ENCODE peak calls at places on chromosomes 16 and 17, in six cellular contexts. X is neuronal stem cell, D is IMR-90, C is H9, L is mesenchymal stem cell, J is H1. Z is an unnamed sample.
A peak's percentile ranks its signal among the peaks of the same experiment; 100 is the strongest.

GRCh38 chr17:14910916-14911315 is 354.2 kb downstream of the PMP22 start:
- DNase-seq in X (no peak), D (no peak), C (no peak), L (no peak), J (no peak), Z (no peak)

GRCh38 chr17:14200354-14200753 is 36.3 kb downstream of the CDRT15 start:
- DNase-seq in X (no peak), D (no peak), C (no peak), L (no peak), J (no peak), Z (no peak)

GRCh38 chr16:15946257-15947044 is 3.0 kb upstream of the ABCC1 start:
- DNase-seq in X (no peak), D (peak; percentile 91), C (no peak), L (peak; percentile 68), J (no peak), Z (no peak)

GRCh38 chr17:44910231-44911106 is 4.8 kb downstream of the GFAP start:
- DNase-seq in X (no peak), D (no peak), C (no peak), L (no peak), J (no peak), Z (no peak)

GRCh38 chr17:13885550-13885949 is 183.8 kb upstream of the COX10 start:
- DNase-seq in X (no peak), D (no peak), C (no peak), L (no peak), J (no peak), Z (no peak)

GRCh38 chr16:81796585-81797346 is 17.7 kb downstream of the PLCG2 start:
- DNase-seq in X (no peak), D (no peak), C (no peak), L (no peak), J (no peak), Z (peak; percentile 7)

GRCh38 chr17:73748521-73748920 is 104.3 kb upstream of the SDK2 start:
- DNase-seq in X (no peak), D (no peak), C (no peak), L (no peak), J (no peak), Z (no peak)

GRCh38 chr16:88009566-88010342 is 58.5 kb downstream of the BANP start:
- DNase-seq in X (no peak), D (peak; percentile 20), C (no peak), L (no peak), J (no peak), Z (no peak)

GRCh38 chr16:67404740-67405226 is 11.5 kb upstream of the TPPP3 start:
- DNase-seq in X (no peak), D (no peak), C (no peak), L (no peak), J (no peak), Z (peak; percentile 99)

GRCh38 chr16:2244301-2244700 is 7.1 kb downstream of the ECI1 start:
- DNase-seq in X (no peak), D (no peak), C (peak; percentile 60), L (no peak), J (no peak), Z (no peak)

GRCh38 chr17:34820166-34820920 is 140.9 kb downstream of the CCT6B start:
- DNase-seq in X (no peak), D (no peak), C (peak; percentile 59), L (no peak), J (no peak), Z (no peak)

GRCh38 chr17:73342057-73342522 is 30.3 kb upstream of the CDC42EP4 start:
- DNase-seq in X (peak; percentile 78), D (peak; percentile 88), C (peak; percentile 96), L (peak; percentile 85), J (peak; percentile 70), Z (no peak)

GRCh38 chr17:27469256-27469655 is 13.0 kb downstream of the KSR1 start:
- DNase-seq in X (no peak), D (no peak), C (no peak), L (no peak), J (no peak), Z (no peak)

GRCh38 chr17:62653831-62654829 is 26.7 kb downstream of the MRC2 start:
- DNase-seq in X (peak; percentile 36), D (peak; percentile 38), C (no peak), L (peak; percentile 77), J (no peak), Z (peak; percentile 64)

GRCh38 chr17:33674685-33675084 is 381.6 kb upstream of the ASIC2 start:
- DNase-seq in X (peak; percentile 65), D (peak; percentile 55), C (peak; percentile 82), L (peak; percentile 64), J (peak; percentile 17), Z (peak; percentile 81)

GRCh38 chr16:83806721-83807120 is 1.1 kb upstream of the HSBP1 start:
- DNase-seq in X (no peak), D (no peak), C (no peak), L (no peak), J (no peak), Z (no peak)

GRCh38 chr16:9260665-9261064 is 169.2 kb downstream of the HAPSTR1 start:
- DNase-seq in X (no peak), D (no peak), C (no peak), L (no peak), J (no peak), Z (peak; percentile 5)

GRCh38 chr16:51302042-51302441 is 151.0 kb upstream of the SALL1 start:
- DNase-seq in X (no peak), D (no peak), C (no peak), L (no peak), J (no peak), Z (no peak)
- H3K14ac ChIP-seq in X (no peak overlapping the region), D (no peak overlapping the region), C (no peak overlapping the region), L (no peak overlapping the region), J (no peak overlapping the region), Z (no peak overlapping the region)

GRCh38 chr17:78343099-78343432 is 16.8 kb downstream of the SOCS3 start:
- DNase-seq in X (no peak), D (peak; percentile 87), C (peak; percentile 75), L (peak; percentile 93), J (no peak), Z (peak; percentile 47)

GRCh38 chr17:78344666-78345065 is 15.2 kb downstream of the SOCS3 start:
- DNase-seq in X (no peak), D (no peak), C (peak; percentile 28), L (no peak), J (no peak), Z (peak; percentile 97)

GRCh38 chr17:78345172-78345571 is 14.7 kb downstream of the SOCS3 start:
- DNase-seq in X (no peak), D (no peak), C (peak; percentile 39), L (no peak), J (no peak), Z (no peak)

GRCh38 chr17:78342438-78343098 is 17.3 kb downstream of the SOCS3 start:
- DNase-seq in X (no peak), D (peak; percentile 88), C (peak; percentile 59), L (peak; percentile 85), J (no peak), Z (peak; percentile 94)

DNA sequence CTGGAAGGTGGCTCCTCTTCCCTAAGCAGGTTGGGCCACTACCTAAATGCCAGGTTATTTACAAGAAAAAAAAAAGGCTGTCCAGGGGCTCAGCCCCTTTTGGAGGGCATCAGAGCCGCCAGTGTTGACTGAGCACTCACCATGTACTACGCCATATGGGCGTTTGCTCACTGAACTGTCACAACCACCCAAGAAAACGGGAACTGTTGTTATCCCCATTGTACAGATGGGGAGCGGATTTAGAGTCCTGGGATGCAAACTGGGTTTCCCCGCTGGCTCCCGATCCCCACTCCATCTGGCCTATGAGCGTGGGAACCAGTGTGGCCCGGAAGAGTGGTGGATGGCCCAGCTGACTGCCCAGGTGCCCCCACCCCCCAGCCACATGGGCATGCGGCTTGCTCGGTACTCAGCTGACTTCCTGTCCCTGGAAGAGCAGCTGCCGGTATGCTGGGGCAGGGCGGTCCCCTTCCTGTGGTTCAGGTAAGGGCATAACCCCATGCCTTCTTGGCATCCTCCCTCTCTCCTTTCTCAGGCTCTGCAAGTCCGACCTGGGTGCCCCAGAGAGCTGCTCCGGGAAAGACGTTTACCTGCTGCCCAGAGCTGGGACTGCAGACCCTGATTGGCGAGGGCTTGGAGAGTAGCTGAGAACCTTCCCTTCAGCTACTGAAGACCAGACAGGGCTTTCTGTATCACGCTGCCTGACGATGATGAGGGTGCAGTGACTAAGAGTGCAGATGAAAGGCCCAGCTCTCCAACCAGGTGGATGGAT is 16.3 kb downstream of the SOCS3 start:
- DNase-seq in X (no peak), D (no peak), C (peak; percentile 59), L (no peak), J (no peak), Z (peak; percentile 80)
- H3K27ac ChIP-seq in X (no peak overlapping the region), D (peak overlapping the region; percentile 99), C (no peak overlapping the region), L (peak overlapping the region; percentile 96), J (no peak overlapping the region), Z (no peak overlapping the region)

DNA sequence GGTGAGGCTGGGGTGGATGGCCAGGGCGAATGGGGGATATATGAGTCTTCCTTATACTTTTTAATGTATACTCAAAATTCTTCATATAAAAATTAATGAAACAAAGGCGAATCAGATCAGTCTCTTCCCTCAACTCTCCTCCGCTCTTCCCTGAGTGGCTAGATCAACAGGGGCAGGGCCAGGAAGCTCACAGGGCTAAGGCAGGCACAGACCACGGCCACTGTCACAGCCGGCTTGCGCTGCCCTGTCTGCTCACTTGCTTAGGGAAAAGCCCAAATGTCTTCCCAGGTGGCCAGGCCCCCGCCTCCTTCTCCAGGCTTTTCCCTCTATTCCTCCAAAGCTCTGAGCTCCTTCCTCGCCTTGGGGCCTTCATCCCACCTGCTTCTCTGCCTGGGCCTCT is 6.0 kb downstream of the GRIN2C start:
- DNase-seq in X (no peak), D (no peak), C (no peak), L (no peak), J (no peak), Z (no peak)
- H3K14ac ChIP-seq in X (no peak overlapping the region), D (no peak overlapping the region), C (no peak overlapping the region), L (no peak overlapping the region), J (no peak overlapping the region), Z (no peak overlapping the region)

GRCh38 chr17:77831497-77832179 is 126.9 kb upstream of the TNRC6C start:
- DNase-seq in X (no peak), D (peak; percentile 77), C (no peak), L (peak; percentile 55), J (no peak), Z (no peak)

GRCh38 chr17:77828749-77829539 is 129.6 kb upstream of the TNRC6C start:
- DNase-seq in X (no peak), D (no peak), C (no peak), L (no peak), J (no peak), Z (no peak)

GRCh38 chr17:77829871-77830799 is 128.4 kb upstream of the TNRC6C start:
- DNase-seq in X (no peak), D (peak; percentile 72), C (no peak), L (peak; percentile 65), J (no peak), Z (no peak)

GRCh38 chr17:77832180-77832560 is 126.3 kb upstream of the TNRC6C start:
- DNase-seq in X (no peak), D (no peak), C (no peak), L (no peak), J (no peak), Z (no peak)

DNA sequence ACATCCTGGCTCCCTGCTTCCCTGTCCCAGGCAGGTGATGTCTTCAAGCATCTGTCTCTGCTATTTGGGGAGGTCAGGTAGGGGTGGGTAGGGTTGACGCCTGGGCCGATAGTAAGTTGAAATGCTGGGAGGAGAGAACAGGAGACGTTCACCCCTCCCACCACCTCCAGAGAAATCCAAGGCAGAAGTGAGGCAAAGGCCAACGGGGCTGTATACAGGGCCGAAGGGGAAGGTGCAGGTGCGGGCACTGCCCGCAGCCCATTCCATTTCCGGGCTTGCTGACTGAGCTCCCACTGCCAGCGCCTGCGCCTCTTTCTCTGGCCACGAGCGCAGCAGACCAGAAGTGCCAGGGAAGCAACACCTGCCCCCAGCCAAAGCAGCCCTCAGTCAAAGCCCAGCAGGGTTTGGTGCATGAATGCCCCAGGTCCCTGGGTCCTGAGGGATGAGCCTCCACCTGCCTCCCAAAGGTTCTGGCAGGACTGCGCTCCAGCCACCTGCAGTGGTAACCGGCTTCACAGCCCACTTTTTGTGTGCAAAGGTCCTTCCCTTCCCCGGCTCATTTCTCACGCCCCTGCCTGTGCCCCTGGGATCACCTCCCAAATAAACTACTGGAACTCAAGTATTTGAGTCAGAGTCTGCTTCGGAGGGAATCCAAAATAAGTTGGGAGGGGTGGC is 127.5 kb upstream of the TNRC6C start:
- DNase-seq in X (no peak), D (no peak), C (no peak), L (no peak), J (no peak), Z (peak; percentile 35)
- H3K27ac ChIP-seq in X (peak overlapping the region; percentile 29), D (no peak overlapping the region), C (no peak overlapping the region), L (peak overlapping the region; percentile 67), J (no peak overlapping the region), Z (no peak overlapping the region)

Z was measured in trophoblast cell.